ENCODE peak calls at places on chromosome 18, in eight cellular contexts. V is SK-N-SH; W is cardiac fibroblast; M is mesothelial cell of epicardium; J is HEK293T; F is activated CD4-positive, alpha-beta T cell treated with anti-CD3 and anti-CD28 coated beads, Interleukin-2, amount 50 U/mL, for 24 hours; P is KG1; G is IMR-90. Q is an unnamed sample.

GRCh38 chr18:55589625-55590291 is 1.8 kb upstream of the TCF4 start:
- DNase-seq in V (peak; percentile 93), W (peak; percentile 98), M (peak; percentile 95), J (peak; percentile 80), F (no peak), P (peak; percentile 88), G (peak; percentile 96), Q (peak; percentile 97)

GRCh38 chr18:23738151-23738550 is 48.9 kb downstream of the LAMA3 start:
- DNase-seq in V (no peak), W (no peak), M (no peak), J (no peak), F (no peak), P (no peak), G (no peak), Q (no peak)

GRCh38 chr18:54254265-54254758 is 15.0 kb upstream of the POLI start:
- DNase-seq in V (no peak), W (peak; percentile 65), M (no peak), J (peak; percentile 7), F (no peak), P (no peak), G (peak; percentile 20), Q (no peak)

GRCh38 chr18:22591231-22591630 is 173.5 kb upstream of the CTAGE1 start:
- DNase-seq in V (no peak), W (peak; percentile 71), M (no peak), J (no peak), F (no peak), P (no peak), G (peak; percentile 62), Q (no peak)

GRCh38 chr18:49844903-49845302 is 31.6 kb upstream of the ACAA2 start:
- DNase-seq in V (no peak), W (no peak), M (no peak), J (no peak), F (no peak), P (no peak), G (no peak), Q (no peak)

GRCh38 chr18:61825386-61825785 is 67.4 kb downstream of the RNF152 start:
- DNase-seq in V (no peak), W (peak; percentile 35), M (no peak), J (no peak), F (no peak), P (no peak), G (peak; percentile 71), Q (no peak)

GRCh38 chr18:72460210-72460680 is 83.9 kb downstream of the CBLN2 start:
- DNase-seq in V (no peak), W (no peak), M (no peak), J (no peak), F (no peak), P (no peak), G (peak; percentile 6), Q (no peak)

GRCh38 chr18:48798334-48799197 is 152.2 kb downstream of the SMAD7 start:
- DNase-seq in V (no peak), W (no peak), M (peak; percentile 26), J (no peak), F (no peak), P (no peak), G (no peak), Q (peak; percentile 63)

GRCh38 chr18:3451989-3452749 is 2.2 kb downstream of the TGIF1 start:
- DNase-seq in V (peak; percentile 64), W (peak; percentile 74), M (peak; percentile 55), J (peak; percentile 6), F (peak; percentile 20), P (no peak), G (peak; percentile 69), Q (peak; percentile 53)

GRCh38 chr18:46037512-46038305 is 34.4 kb downstream of the PSTPIP2 start:
- DNase-seq in V (no peak), W (no peak), M (no peak), J (no peak), F (no peak), P (no peak), G (no peak), Q (no peak)

GRCh38 chr18:42429208-42429607 is 474.2 kb downstream of the PIK3C3 start:
- DNase-seq in V (no peak), W (peak; percentile 13), M (no peak), J (no peak), F (no peak), P (no peak), G (no peak), Q (no peak)

GRCh38 chr18:6569813-6570212 is 155.1 kb upstream of the L3MBTL4 start:
- DNase-seq in V (no peak), W (no peak), M (no peak), J (no peak), F (no peak), P (no peak), G (no peak), Q (no peak)

GRCh38 chr18:77001041-77001440 is 131.5 kb downstream of the MBP start:
- DNase-seq in V (no peak), W (no peak), M (no peak), J (no peak), F (no peak), P (no peak), G (no peak), Q (no peak)

GRCh38 chr18:58632557-58632956 is 3.7 kb upstream of the ALPK2 start:
- DNase-seq in V (no peak), W (no peak), M (no peak), J (no peak), F (no peak), P (no peak), G (no peak), Q (peak; percentile 46)

GRCh38 chr18:28109781-28110460 is 67.0 kb downstream of the CDH2 start:
- DNase-seq in V (no peak), W (peak; percentile 27), M (no peak), J (no peak), F (no peak), P (no peak), G (no peak), Q (no peak)

GRCh38 chr18:1998121-1998520 is 573.2 kb downstream of the METTL4 start:
- DNase-seq in V (no peak), W (no peak), M (no peak), J (no peak), F (no peak), P (no peak), G (no peak), Q (no peak)